ENCODE peak calls at places on chromosomes 11 and 22, in nine cellular contexts. V, A, J, K, X, Y, N, G and M are unnamed samples.

GRCh38 chr22:45240137-45240809 is 421 bp downstream of the KIAA0930 start:
- DNase-seq in X (no peak), G (peak), Y (no peak), A (peak), N (peak), V (no peak), J (no peak), K (no peak), M (no peak)

GRCh38 chr11:1831338-1832180 is 3.2 kb upstream of the SYT8 start:
- DNase-seq in X (no peak), J (no peak), K (no peak), G (no peak), A (no peak), V (no peak), N (no peak), Y (no peak), M (no peak)

GRCh38 chr11:29616611-29617010 is 400.2 kb downstream of the KCNA4 start:
- DNase-seq in N (peak), X (no peak), A (no peak), V (no peak), J (no peak), Y (no peak), G (no peak), K (no peak), M (no peak)

GRCh38 chr11:72378704-72379383 is 55.5 kb downstream of the CLPB start:
- DNase-seq in K (no peak), N (peak), V (peak), J (peak), X (no peak), Y (no peak), G (peak), A (no peak), M (no peak)

GRCh38 chr22:20354238-20354975 is 34.5 kb upstream of the DGCR6L start:
- DNase-seq in A (no peak), Y (no peak), J (no peak), K (no peak), G (no peak), X (no peak), N (no peak), V (no peak), M (no peak)

GRCh38 chr11:94845622-94846021 is 77.5 kb downstream of the AMOTL1 start:
- DNase-seq in X (peak), N (peak), V (no peak), G (no peak), Y (no peak), A (no peak), J (no peak), K (peak), M (peak)

GRCh38 chr22:29633514-29634312 is 30.3 kb downstream of the NF2 start:
- DNase-seq in G (no peak), Y (no peak), X (no peak), N (peak), K (no peak), A (no peak), V (no peak), J (no peak), M (no peak)

GRCh38 chr11:4766420-4767043 is 3.2 kb downstream of the OR51F1 start:
- DNase-seq in N (no peak), Y (no peak), G (no peak), J (no peak), K (no peak), X (no peak), V (no peak), A (no peak), M (no peak)

GRCh38 chr11:118214210-118214914 is 10.4 kb downstream of the JAML start:
- DNase-seq in V (no peak), G (no peak), X (no peak), N (no peak), J (no peak), K (no peak), A (no peak), Y (no peak), M (no peak)

GRCh38 chr11:70105369-70105754 is 27.2 kb downstream of the ANO1 start:
- DNase-seq in A (no peak), G (no peak), V (no peak), Y (no peak), J (no peak), K (no peak), N (no peak), X (no peak), M (no peak)

GRCh38 chr11:69108559-69108958 is 47.2 kb upstream of the SMIM38 start:
- DNase-seq in N (no peak), V (no peak), A (no peak), J (no peak), Y (no peak), G (no peak), X (no peak), K (no peak), M (no peak)

GRCh38 chr11:70303070-70303469 is 32.6 kb downstream of the PPFIA1 start:
- DNase-seq in G (no peak), X (no peak), Y (no peak), J (no peak), V (no peak), N (peak), K (no peak), A (no peak), M (no peak)

GRCh38 chr22:37045958-37046357 is 5.6 kb upstream of the KCTD17 start:
- DNase-seq in X (no peak), J (no peak), N (peak), V (no peak), Y (no peak), K (peak), A (no peak), G (no peak), M (no peak)

GRCh38 chr11:57303280-57303989 is 21.3 kb downstream of the TNKS1BP1 start:
- DNase-seq in J (no peak), N (no peak), Y (no peak), G (no peak), V (no peak), X (no peak), A (no peak), K (no peak), M (no peak)

GRCh38 chr11:29333993-29334780 is 682.6 kb downstream of the KCNA4 start:
- DNase-seq in G (no peak), Y (no peak), N (peak), X (peak), A (no peak), K (peak), J (no peak), V (no peak), M (no peak)

GRCh38 chr11:22049276-22049675 is 143.6 kb upstream of the ANO5 start:
- DNase-seq in G (no peak), Y (no peak), A (no peak), X (no peak), K (peak), N (peak), J (no peak), V (no peak), M (no peak)

GRCh38 chr22:23836692-23837495 is 1.9 kb downstream of the DERL3 start:
- DNase-seq in Y (no peak), A (no peak), K (no peak), J (no peak), X (no peak), G (no peak), N (no peak), V (no peak), M (no peak)

GRCh38 chr11:72721276-72721675 is 30.9 kb downstream of the ARAP1 start:
- DNase-seq in Y (no peak), G (no peak), X (no peak), A (no peak), J (no peak), N (no peak), K (no peak), V (no peak), M (no peak)

GRCh38 chr11:79973701-79974626 is 533.1 kb upstream of the TENM4 start:
- DNase-seq in A (no peak), X (no peak), Y (no peak), J (no peak), K (no peak), N (no peak), G (peak), V (no peak), M (no peak)

GRCh38 chr22:19951351-19951750 is 9.7 kb upstream of the TXNRD2 start:
- DNase-seq in X (no peak), K (no peak), G (no peak), J (no peak), A (no peak), N (no peak), Y (no peak), V (no peak), M (no peak)

GRCh38 chr22:32475428-32476010 is 908 bp downstream of the FBXO7 start:
- DNase-seq in A (no peak), V (peak), J (peak), N (peak), K (peak), G (peak), Y (peak), X (no peak), M (no peak)

GRCh38 chr22:32476286-32476685 is 1.7 kb downstream of the FBXO7 start:
- DNase-seq in G (no peak), J (no peak), V (no peak), N (peak), K (no peak), X (no peak), Y (no peak), A (no peak), M (no peak)

GRCh38 chr22:32476804-32477203 is 2.2 kb downstream of the FBXO7 start:
- DNase-seq in G (no peak), J (no peak), K (no peak), X (no peak), V (no peak), A (no peak), N (no peak), Y (no peak), M (no peak)

GRCh38 chr22:32473388-32473952 is 1.1 kb upstream of the FBXO7 start:
- DNase-seq in K (peak), V (no peak), X (peak), J (no peak), A (no peak), N (peak), G (peak), Y (peak), M (no peak)

GRCh38 chr22:32474635-32475427 is at the start of gene FBXO7:
- DNase-seq in A (peak), Y (peak), G (peak), J (peak), X (peak), K (peak), N (peak), V (peak), M (no peak)
- TF ChIP-seq CTCF in A (peak), Y (peak), G (peak), J (peak), X (peak), K (no peak), N (peak), V (peak), M (no peak)

DNA sequence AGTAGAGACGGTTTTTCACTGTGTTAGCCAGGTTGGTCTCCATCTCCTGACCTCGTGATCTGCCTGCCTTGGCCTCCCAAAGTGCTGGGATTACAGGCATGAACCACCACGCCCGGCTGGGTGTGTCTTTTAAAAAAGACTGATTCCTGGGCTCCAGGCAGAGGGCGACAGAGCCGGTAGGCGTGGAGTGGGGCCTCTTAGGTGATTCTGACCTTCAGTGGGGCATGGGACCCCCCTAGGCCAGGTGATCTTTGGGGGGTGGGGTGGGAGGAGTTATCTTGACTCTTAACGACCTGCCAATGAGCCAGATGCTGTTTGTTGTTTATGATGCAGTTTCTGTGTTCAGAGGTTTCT is 12.9 kb upstream of the SORL1-AS1 start:
- DNase-seq in V (no peak), N (no peak), A (no peak), K (no peak), J (no peak), Y (no peak), X (no peak), G (no peak), M (no peak)
- H3K4me3 ChIP-seq in V (no peak), N (no peak), A (no peak), K (no peak), J (no peak), Y (peak), X (no peak), G (no peak), M (no peak)

GRCh38 chr11:46541593-46542371 is 52.0 kb downstream of the AMBRA1 start:
- DNase-seq in X (no peak), K (peak), G (peak), A (peak), J (no peak), Y (no peak), N (no peak), V (no peak), M (peak)
- TF ChIP-seq CTCF in X (peak), K (no peak), G (no peak), A (no peak), J (no peak), Y (no peak), N (no peak), V (peak), M (peak)

GRCh38 chr11:86941077-86941870 is 13.9 kb downstream of the FZD4 start:
- DNase-seq in X (peak), G (no peak), A (no peak), V (no peak), N (no peak), J (no peak), K (no peak), Y (no peak), M (no peak)
- H3K4me3 ChIP-seq in X (peak), G (no peak), A (no peak), V (no peak), N (no peak), J (peak), K (no peak), Y (no peak), M (no peak)

DNA sequence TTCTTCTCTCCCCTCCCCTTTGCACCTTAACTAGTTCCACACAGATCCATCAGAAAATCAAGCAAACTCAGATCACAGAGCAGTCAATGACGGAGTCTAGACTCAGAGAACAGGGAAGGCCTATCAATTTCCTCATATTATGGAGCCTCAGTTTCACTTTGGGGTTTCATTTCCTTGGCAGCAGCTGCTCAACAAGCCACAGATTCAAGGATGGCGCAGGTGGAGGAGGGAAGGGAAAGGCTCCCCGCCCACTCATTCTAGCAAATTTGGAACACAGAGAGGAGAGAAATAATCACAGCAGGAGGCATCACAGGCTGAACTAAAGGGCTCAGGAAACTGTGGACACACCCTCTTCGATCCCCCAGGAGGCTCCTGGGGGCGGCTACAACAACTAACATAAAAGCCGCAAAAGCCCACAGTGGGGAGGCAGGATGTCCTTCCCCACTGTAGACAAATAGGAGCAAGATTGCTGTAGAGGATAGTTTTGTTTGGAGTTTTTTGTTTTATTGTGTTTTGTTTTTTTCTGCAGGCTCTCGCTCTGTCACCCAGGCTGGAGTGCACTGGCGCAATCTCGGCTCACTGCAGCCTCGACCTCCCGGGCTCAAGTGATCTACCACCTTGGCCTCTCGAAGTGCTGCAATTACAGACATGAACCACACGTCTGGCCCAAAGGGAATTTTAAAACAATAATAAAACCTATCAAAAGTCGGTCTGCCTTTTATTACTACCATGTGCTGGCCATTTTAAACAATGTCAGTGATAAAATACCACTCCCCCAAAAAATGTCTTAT is 3.4 kb downstream of the PLAAT3 start:
- DNase-seq in J (no peak), G (peak), X (no peak), K (no peak), A (no peak), N (peak), V (no peak), Y (no peak), M (no peak)
- TF ChIP-seq CTCF in J (no peak), G (no peak), X (no peak), K (no peak), A (no peak), N (peak), V (no peak), Y (no peak), M (no peak)

GRCh38 chr11:92226331-92227232 is 2.0 kb downstream of the FAT3 start:
- DNase-seq in K (no peak), J (no peak), G (no peak), X (no peak), Y (no peak), A (no peak), V (no peak), N (peak), M (no peak)
- H3K4me3 ChIP-seq in K (peak), J (peak), G (no peak), X (no peak), Y (no peak), A (peak), V (peak), N (peak), M (no peak)

GRCh38 chr11:43515090-43515489 is 156.4 kb downstream of the TTC17 start:
- DNase-seq in Y (no peak), A (no peak), G (no peak), N (no peak), K (peak), J (no peak), X (peak), V (no peak), M (no peak)
- TF ChIP-seq CTCF in Y (peak), A (no peak), G (no peak), N (peak), K (no peak), J (no peak), X (peak), V (no peak), M (peak)